ENCODE peak calls at places on chromosomes 16 and 17, in six cellular contexts. T is Peyer's patch; P is CD8-positive, alpha-beta T cell; E is SK-N-SH; B is right cardiac atrium; Q is heart right ventricle. D is an unnamed sample.

GRCh38 chr17:81680150-81680549 is 3.4 kb downstream of the ARL16 start:
- DNase-seq in T (peak; percentile 45), P (no peak), E (no peak), B (no peak), Q (no peak), D (no peak)

GRCh38 chr17:68080411-68081150 is 45.0 kb downstream of the KPNA2 start:
- DNase-seq in T (no peak), P (no peak), E (no peak), B (no peak), Q (no peak), D (no peak)

GRCh38 chr16:88058817-88059216 is 107.6 kb downstream of the BANP start:
- DNase-seq in T (no peak), P (no peak), E (no peak), B (no peak), Q (no peak), D (no peak)

GRCh38 chr17:74865504-74866197 is 6.0 kb upstream of the GRIN2C start:
- DNase-seq in T (no peak), P (no peak), E (no peak), B (no peak), Q (no peak), D (no peak)

GRCh38 chr17:38746893-38747384 is 1.2 kb downstream of the PCGF2 start:
- DNase-seq in T (no peak), P (no peak), E (no peak), B (peak; percentile 71), Q (no peak), D (no peak)

GRCh38 chr16:30958164-30959083 is 870 bp downstream of the SETD1A start:
- DNase-seq in T (no peak), P (no peak), E (peak; percentile 93), B (no peak), Q (peak; percentile 58), D (no peak)

GRCh38 chr17:79955961-79956735 is 79.5 kb downstream of the TBC1D16 start:
- DNase-seq in T (no peak), P (no peak), E (peak; percentile 15), B (no peak), Q (no peak), D (no peak)

GRCh38 chr16:73329363-73330306 is 281.7 kb upstream of the ZFHX3 start:
- DNase-seq in T (no peak), P (no peak), E (peak; percentile 61), B (no peak), Q (no peak), D (no peak)

GRCh38 chr16:70800306-70800705 is 652 bp downstream of the VAC14 start:
- DNase-seq in T (no peak), P (no peak), E (no peak), B (no peak), Q (no peak), D (no peak)
- H3K27ac ChIP-seq in T (peak overlapping the region; percentile 48), P (peak overlapping the region; percentile 52), E (peak overlapping the region; percentile 22), B (no peak overlapping the region), Q (peak overlapping the region; percentile 82), D (peak overlapping the region; percentile 79)

DNA sequence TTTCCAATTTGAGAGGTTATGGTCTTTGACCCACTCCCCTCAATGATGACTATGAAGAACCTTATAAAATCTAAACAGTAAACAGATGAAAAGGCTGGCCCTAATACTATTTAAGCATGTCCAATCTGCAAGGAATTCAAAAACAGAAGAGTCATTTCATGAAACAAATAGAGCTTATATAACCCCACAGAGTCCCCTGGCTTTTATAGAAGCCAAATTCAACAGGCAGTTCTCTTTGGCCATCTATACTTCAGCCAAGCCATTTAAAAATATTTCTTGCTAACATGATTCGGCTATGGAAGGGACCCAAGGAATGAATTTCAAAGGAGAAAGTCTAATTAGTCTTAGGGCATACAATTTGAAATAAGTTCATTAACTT is 43.4 kb downstream of the SPOP start:
- DNase-seq in T (no peak), P (no peak), E (no peak), B (no peak), Q (no peak), D (no peak)
- H3K4me1 ChIP-seq in T (no peaks in the 10 kb centered on the region), P (peaks cover 19% of the 10 kb centered on the region), E (peaks cover 6% of the 10 kb centered on the region), B (peaks cover 8% of the 10 kb centered on the region), Q (peaks cover 79% of the 10 kb centered on the region), D (peaks cover 2% of the 10 kb centered on the region)

GRCh38 chr16:4032768-4033167 is 83.5 kb downstream of the ADCY9 start:
- DNase-seq in T (peak; percentile 74), P (peak; percentile 58), E (no peak), B (peak; percentile 61), Q (peak; percentile 16), D (no peak)
- H3K27ac ChIP-seq in T (no peak overlapping the region), P (no peak overlapping the region), E (no peak overlapping the region), B (no peak overlapping the region), Q (no peak overlapping the region), D (no peak overlapping the region)

DNA sequence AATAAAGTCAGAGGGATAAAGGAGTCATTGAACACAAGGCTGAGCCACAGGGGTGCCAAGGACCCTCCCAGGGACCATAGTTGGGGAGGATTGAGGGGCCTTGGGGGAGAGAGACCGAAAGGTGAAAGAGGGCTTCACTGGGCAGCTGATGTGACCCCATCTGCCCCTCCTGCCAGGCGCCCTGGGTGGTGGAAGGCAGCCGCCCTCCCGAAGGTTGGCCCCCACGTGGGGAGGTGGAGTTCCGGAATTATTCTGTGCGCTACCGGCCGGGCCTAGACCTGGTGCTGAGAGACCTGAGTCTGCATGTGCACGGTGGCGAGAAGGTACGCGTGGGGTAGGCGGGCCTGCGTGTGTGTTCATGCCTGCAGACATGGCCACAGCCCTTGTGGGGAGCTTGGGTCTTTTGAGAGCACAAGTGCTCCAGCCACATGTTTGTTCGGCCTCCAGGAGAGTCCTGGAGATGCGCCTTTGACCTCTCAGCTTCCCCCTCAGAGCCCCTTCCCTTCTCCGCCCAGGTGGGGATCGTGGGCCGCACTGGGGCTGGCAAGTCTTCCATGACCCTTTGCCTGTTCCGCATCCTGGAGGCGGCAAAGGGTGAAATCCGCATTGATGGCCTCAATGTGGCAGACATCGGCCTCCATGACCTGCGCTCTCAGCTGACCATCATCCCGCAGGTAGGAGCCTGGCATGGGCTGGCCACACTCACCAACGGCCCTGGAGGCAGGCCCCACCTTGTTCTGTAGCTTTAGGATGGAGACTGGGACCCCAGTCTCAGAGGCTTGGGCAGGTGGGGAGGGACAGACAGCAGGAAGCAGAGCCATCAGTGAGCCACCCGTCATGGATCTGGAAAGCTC is 24.1 kb downstream of the ANKRD40 start:
- DNase-seq in T (no peak), P (no peak), E (no peak), B (no peak), Q (no peak), D (no peak)
- H3K4me1 ChIP-seq in T (no peaks in the 10 kb centered on the region), P (no peaks in the 10 kb centered on the region), E (peaks cover 21% of the 10 kb centered on the region), B (peaks cover 5% of the 10 kb centered on the region), Q (no peaks in the 10 kb centered on the region), D (no peaks in the 10 kb centered on the region)

DNA sequence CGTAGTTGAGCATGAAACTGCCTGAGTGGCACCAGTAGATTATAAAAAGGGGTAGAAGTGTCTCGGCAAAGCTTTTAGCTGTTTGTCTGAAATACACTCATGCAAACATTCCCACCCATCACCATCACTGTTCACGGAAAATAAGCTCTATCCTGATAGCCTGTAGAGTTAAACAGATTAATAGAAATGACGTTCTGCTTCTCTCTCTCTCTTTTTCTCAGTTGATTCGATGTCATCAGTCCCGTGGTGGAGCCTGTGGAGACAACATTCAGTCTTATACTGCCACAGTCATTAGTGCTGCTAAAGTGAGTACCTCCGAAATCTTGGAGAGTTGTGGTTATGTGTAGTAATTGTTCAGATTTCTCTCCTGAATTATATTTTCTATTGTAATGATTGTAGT is 224.7 kb downstream of the BCAS3 start:
- DNase-seq in T (no peak), P (no peak), E (no peak), B (no peak), Q (no peak), D (no peak)
- H3K27ac ChIP-seq in T (peak overlapping the region; percentile 0), P (no peak overlapping the region), E (peak overlapping the region; percentile 74), B (no peak overlapping the region), Q (no peak overlapping the region), D (no peak overlapping the region)

DNA sequence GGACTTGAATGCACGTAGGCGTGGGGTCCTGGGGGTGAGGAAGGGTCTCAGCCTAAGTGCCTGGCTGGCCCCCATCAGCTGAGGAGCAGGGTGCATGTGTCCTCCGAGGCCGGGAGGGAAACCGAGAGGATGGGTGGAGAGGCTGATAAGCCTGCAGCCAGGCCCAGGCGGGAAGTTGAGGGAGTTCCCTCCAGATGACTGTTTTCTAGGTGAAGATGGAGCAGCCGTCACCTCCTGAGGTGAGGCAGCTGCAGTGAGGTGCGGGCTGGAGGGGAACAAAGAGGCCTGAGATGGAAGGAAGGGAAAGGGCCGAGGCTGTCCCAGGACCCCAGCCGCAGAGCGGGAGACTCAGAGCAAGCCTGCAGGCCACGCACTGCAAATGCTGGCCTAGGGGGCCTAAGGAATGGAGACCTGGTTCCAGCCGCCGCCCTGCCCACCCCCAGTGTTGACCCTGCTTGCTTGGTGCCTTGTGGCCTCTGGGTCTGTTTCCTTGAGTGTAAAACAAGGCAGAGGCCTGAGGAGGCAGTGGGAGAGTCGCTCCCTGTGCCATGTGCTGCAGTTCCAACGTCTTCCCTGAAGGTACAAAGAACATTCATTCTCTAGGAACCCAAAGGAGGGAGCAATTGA is 3.0 kb downstream of the PECAM1 start:
- DNase-seq in T (no peak), P (no peak), E (no peak), B (peak; percentile 66), Q (peak; percentile 37), D (no peak)
- H3K4me1 ChIP-seq in T (no peaks in the 10 kb centered on the region), P (peaks cover 87% of the 10 kb centered on the region), E (no peaks in the 10 kb centered on the region), B (peaks cover 14% of the 10 kb centered on the region), Q (peaks cover 40% of the 10 kb centered on the region), D (no peaks in the 10 kb centered on the region)

GRCh38 chr17:27533874-27534815 is 77.9 kb downstream of the KSR1 start:
- DNase-seq in T (no peak), P (no peak), E (no peak), B (no peak), Q (no peak), D (no peak)
- H3K27ac ChIP-seq in T (peak overlapping the region; percentile 91), P (no peak overlapping the region), E (peak overlapping the region; percentile 27), B (no peak overlapping the region), Q (no peak overlapping the region), D (no peak overlapping the region)

GRCh38 chr17:4854181-4854681 is 21.1 kb downstream of the MINK1 start:
- DNase-seq in T (no peak), P (no peak), E (no peak), B (no peak), Q (no peak), D (no peak)

GRCh38 chr17:4853195-4853762 is 20.1 kb downstream of the MINK1 start:
- DNase-seq in T (no peak), P (no peak), E (no peak), B (no peak), Q (no peak), D (no peak)

GRCh38 chr17:4849011-4849536 is 15.9 kb downstream of the MINK1 start:
- DNase-seq in T (no peak), P (no peak), E (no peak), B (no peak), Q (no peak), D (no peak)

GRCh38 chr17:4850236-4850635 is 17.1 kb downstream of the MINK1 start:
- DNase-seq in T (peak; percentile 67), P (no peak), E (no peak), B (no peak), Q (no peak), D (no peak)

GRCh38 chr17:4852504-4853075 is 19.4 kb downstream of the MINK1 start:
- DNase-seq in T (no peak), P (no peak), E (peak; percentile 48), B (no peak), Q (no peak), D (peak; percentile 28)
- H3K4me1 ChIP-seq in T (no peaks in the 10 kb centered on the region), P (peaks cover 15% of the 10 kb centered on the region), E (peaks cover 34% of the 10 kb centered on the region), B (peaks cover 9% of the 10 kb centered on the region), Q (peaks cover 43% of the 10 kb centered on the region), D (no peaks in the 10 kb centered on the region)

D was measured in effector memory CD4-positive, alpha-beta T cell.